ENCODE peak calls at places on chromosome 14, in four cellular contexts. B is thyroid gland, K is lower leg skin, H is transverse colon. J is an unnamed sample.

GRCh38 chr14:76546426-76547221 is 170.7 kb downstream of the ESRRB start:
- DNase-seq in B (peak; percentile 37), H (no peak), K (no peak), J (peak; percentile 58)

GRCh38 chr14:67491285-67491684 is 2.8 kb upstream of the TMEM229B start:
- DNase-seq in B (no peak), K (no peak), H (no peak), J (no peak)

GRCh38 chr14:78835909-78836308 is 665.7 kb downstream of the NRXN3 start:
- DNase-seq in K (no peak), H (no peak), B (no peak), J (no peak)

GRCh38 chr14:83632375-83632774 is 1897.6 kb upstream of the FLRT2 start:
- DNase-seq in H (no peak), K (no peak), B (no peak), J (no peak)

GRCh38 chr14:65631040-65631439 is 218.5 kb downstream of the FUT8 start:
- DNase-seq in H (no peak), K (no peak), B (no peak), J (no peak)

GRCh38 chr14:68713782-68714181 is 79.1 kb downstream of the ZFP36L1 start:
- DNase-seq in K (no peak), B (no peak), H (no peak), J (no peak)

GRCh38 chr14:104095426-104096310 is 10.2 kb downstream of the ASPG start:
- DNase-seq in K (no peak), B (no peak), H (peak; percentile 8), J (no peak)

GRCh38 chr14:64540208-64541202 is at the start of gene HSPA2:
- DNase-seq in H (peak; percentile 99), K (peak; percentile 99), B (peak; percentile 99), J (no peak)

GRCh38 chr14:56195727-56196126 is 77.5 kb downstream of the PELI2 start:
- DNase-seq in K (peak; percentile 55), B (peak; percentile 18), H (peak; percentile 37), J (no peak)

GRCh38 chr14:25848601-25849000 is 749.2 kb downstream of the NOVA1 start:
- DNase-seq in B (no peak), H (no peak), K (no peak), J (no peak)

GRCh38 chr14:69350892-69351291 is 47.2 kb downstream of the ERH start:
- DNase-seq in B (no peak), H (no peak), K (no peak), J (no peak)

GRCh38 chr14:80005561-80005960 is 205.7 kb downstream of the DIO2 start:
- DNase-seq in H (no peak), B (no peak), K (no peak), J (no peak)

GRCh38 chr14:35940291-35940690 is 114.2 kb downstream of the BRMS1L start:
- DNase-seq in H (no peak), B (no peak), K (no peak), J (no peak)

GRCh38 chr14:69154779-69155178 is 1.9 kb upstream of the DCAF5 start:
- DNase-seq in H (no peak), K (no peak), B (peak; percentile 79), J (no peak)

GRCh38 chr14:75547552-75548250 is 25.4 kb downstream of the BATF start:
- DNase-seq in K (no peak), H (no peak), B (no peak), J (no peak)

GRCh38 chr14:89617471-89618291 is 200.6 kb upstream of the FOXN3 start:
- DNase-seq in K (no peak), H (peak; percentile 59), B (peak; percentile 39), J (no peak)

GRCh38 chr14:64654072-64654899 is 49.9 kb upstream of the PLEKHG3 start:
- DNase-seq in B (no peak), K (no peak), H (no peak), J (peak; percentile 71)

GRCh38 chr14:76050797-76051392 is 65.3 kb downstream of the IFT43 start:
- DNase-seq in H (peak; percentile 40), B (peak; percentile 51), K (peak; percentile 52), J (peak; percentile 41)

GRCh38 chr14:56023681-56024080 is 94.5 kb upstream of the PELI2 start:
- DNase-seq in K (no peak), B (no peak), H (no peak), J (no peak)

GRCh38 chr14:71665157-71665556 is 267.1 kb upstream of the RGS6 start:
- DNase-seq in H (no peak), K (no peak), B (no peak), J (no peak)

GRCh38 chr14:91229743-91230200 is 14.7 kb downstream of the GPR68 start:
- DNase-seq in H (peak; percentile 48), B (no peak), K (no peak), J (peak; percentile 62)

GRCh38 chr14:102659797-102660196 is 67.3 kb downstream of the RCOR1 start:
- DNase-seq in K (no peak), B (no peak), H (no peak), J (no peak)

GRCh38 chr14:90388437-90388836 is 8.4 kb upstream of the CALM1 start:
- DNase-seq in K (no peak), H (peak; percentile 52), B (peak; percentile 60), J (peak; percentile 78)

GRCh38 chr14:79971330-79971729 is 240.0 kb downstream of the DIO2 start:
- DNase-seq in B (no peak), K (peak; percentile 47), H (no peak), J (no peak)

GRCh38 chr14:61460853-61461611 is 139.7 kb downstream of the PRKCH start:
- DNase-seq in K (peak; percentile 16), H (no peak), B (peak; percentile 9), J (no peak)

GRCh38 chr14:32023540-32023939 is 53.6 kb upstream of the ARHGAP5 start:
- DNase-seq in K (no peak), B (no peak), H (no peak), J (no peak)

DNA sequence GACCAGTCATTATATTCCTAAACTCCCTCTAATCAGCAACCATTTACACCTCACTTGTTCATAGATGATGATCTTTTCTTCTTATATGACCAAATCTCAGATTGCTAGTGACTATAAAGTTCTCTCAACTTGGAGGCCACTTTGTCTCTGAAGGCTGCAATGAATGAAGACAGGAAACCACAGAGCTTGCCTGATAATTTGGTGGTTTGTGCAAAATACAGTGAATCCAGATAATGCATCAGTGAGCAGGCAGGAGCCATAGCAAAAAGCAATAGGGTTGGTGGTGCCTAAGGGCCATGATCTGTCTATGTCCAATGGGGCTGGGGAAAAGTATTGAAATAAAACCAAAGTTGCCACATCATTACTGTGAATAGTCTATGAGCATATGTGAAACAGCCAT is 123.8 kb upstream of the LRFN5 start:
- DNase-seq in K (no peak), H (no peak), B (no peak), J (no peak)
- TF ChIP-seq POLR2A in K (no peak), H (no peak), B (no peak), J (no peak)

DNA sequence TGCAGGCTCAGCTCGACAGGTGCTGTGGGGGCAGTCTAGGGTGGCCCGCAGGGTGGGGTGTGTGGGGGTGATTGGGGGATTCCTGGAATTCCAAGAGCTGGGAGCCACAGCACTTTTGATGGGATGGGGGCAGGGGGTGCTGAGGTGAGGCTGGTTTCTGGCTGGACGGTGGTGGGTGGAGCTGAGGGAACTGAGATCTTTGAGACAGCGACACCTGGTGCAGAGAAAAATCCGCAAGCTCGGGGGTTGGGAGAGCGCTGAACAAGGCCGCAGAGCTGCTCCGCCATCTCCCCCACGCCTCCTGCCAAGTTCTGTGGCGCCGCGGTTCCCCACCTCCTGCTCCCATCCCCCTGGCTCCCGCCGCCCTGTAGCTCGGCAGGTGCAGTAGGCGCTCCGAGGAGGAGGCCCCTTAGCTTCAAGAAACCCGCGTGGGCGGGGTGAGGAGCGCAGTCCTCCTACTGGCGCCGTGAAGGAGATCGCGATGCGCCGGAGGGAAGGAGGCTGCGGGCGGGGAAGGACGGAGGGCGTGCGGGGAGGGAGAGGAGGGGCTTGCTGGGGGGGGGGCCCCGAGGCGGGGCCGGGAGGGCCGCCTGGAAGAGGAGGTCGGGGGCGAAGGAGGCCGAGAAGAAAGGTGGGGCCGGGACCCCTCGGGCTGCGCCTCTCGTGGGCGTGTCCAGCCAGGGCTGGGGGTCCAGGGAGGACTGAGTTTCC is 1.3 kb upstream of the TEDC1 start:
- DNase-seq in H (peak; percentile 93), K (peak; percentile 92), B (peak; percentile 94), J (peak; percentile 90)
- TF ChIP-seq POLR2A in H (peak; percentile 57), K (no peak), B (peak; percentile 43), J (no peak)

GRCh38 chr14:50061664-50062437 is 54.5 kb downstream of the VCPKMT start:
- DNase-seq in H (peak; percentile 79), B (no peak), K (no peak), J (peak; percentile 30)
- TF ChIP-seq POLR2A in H (peak; percentile 14), B (no peak), K (no peak), J (peak; percentile 15)

GRCh38 chr14:21255385-21256101 is 13.7 kb downstream of the HNRNPC start:
- DNase-seq in H (no peak), K (no peak), B (no peak), J (no peak)
- TF ChIP-seq POLR2A in H (no peak), K (no peak), B (no peak), J (no peak)

DNA sequence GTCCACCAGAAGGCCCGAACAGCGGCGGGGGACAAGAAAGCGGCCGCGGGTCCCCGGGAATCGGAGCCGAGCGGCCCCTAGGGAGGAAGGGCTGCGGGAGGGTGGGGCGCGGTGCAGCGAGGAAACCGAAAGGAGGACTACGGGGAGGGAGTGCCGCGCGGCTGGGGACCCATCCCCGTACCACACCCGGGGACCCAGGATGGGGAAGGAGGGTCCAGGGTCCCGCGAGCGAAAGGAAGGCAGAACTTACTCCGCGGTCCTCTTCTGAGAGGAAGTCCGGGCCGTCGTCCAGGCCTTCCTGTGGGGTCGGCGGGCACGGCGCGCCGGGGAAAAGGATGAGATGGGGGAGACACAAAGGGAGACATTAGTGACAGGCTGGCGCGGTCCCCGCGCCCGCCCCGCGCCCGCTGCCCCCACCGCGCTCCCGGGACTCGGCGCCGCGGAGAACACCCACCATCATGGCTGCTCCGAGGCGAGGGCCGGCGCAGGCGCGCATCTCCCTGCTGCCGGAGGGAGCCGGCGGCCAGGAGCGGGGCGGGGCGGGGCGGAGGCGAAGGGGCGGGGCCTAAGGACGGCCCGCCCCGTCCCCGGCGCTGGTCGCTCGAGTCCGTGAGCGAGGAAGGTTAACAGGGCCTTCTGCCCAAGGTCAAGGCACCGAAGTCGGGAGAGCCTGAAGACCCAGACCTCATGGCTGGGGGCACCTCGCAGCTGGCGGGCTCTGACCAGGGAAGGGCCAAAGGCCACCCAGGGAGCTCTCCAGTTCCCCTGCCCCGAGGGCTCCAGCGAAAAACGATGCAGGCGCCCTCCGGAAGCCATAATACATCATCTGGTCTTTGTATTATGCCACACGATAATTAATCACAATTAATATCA is at the start of gene SNX6:
- DNase-seq in K (peak; percentile 70), H (peak; percentile 85), B (peak; percentile 85), J (peak; percentile 95)
- TF ChIP-seq POLR2A in K (no peak), H (peak; percentile 69), B (peak; percentile 71), J (peak; percentile 58)

GRCh38 chr14:100028990-100029677 is 36.1 kb upstream of the EVL start:
- DNase-seq in B (no peak), K (no peak), H (no peak), J (no peak)

GRCh38 chr14:100030441-100031153 is 34.6 kb upstream of the EVL start:
- DNase-seq in H (no peak), B (no peak), K (peak; percentile 44), J (peak; percentile 32)

GRCh38 chr14:100032749-100033148 is 32.5 kb upstream of the EVL start:
- DNase-seq in B (no peak), K (no peak), H (no peak), J (no peak)

GRCh38 chr14:100033347-100034052 is 31.7 kb upstream of the EVL start:
- DNase-seq in H (no peak), K (no peak), B (no peak), J (no peak)

GRCh38 chr14:100031506-100032281 is 33.5 kb upstream of the EVL start:
- DNase-seq in H (peak; percentile 24), K (peak; percentile 81), B (peak; percentile 53), J (peak; percentile 72)
- TF ChIP-seq POLR2A in H (no peak), K (no peak), B (no peak), J (no peak)

J was measured in H54.